ENCODE peak calls at places on chromosomes 12 and 14, in six cellular contexts. R is H9, W is IMR-90, Q is trophoblast cell, E is neuronal stem cell, L is H1. A is an unnamed sample.

GRCh38 chr12:97556201-97556824 is 93.7 kb downstream of the RMST start:
- DNase-seq in L (no peak), R (no peak), W (no peak), E (no peak), Q (peak), A (peak)

GRCh38 chr12:115934046-115934445 is 343.4 kb downstream of the MED13L start:
- DNase-seq in W (no peak), Q (no peak), R (no peak), E (no peak), L (no peak), A (no peak)

GRCh38 chr12:89882051-89882450 is 173.4 kb upstream of the ATP2B1 start:
- DNase-seq in L (no peak), E (no peak), W (peak), R (no peak), Q (no peak), A (peak)

GRCh38 chr14:103074699-103075341 is 9.2 kb upstream of the LBHD2 start:
- DNase-seq in E (no peak), Q (no peak), W (no peak), L (no peak), R (peak), A (no peak)

GRCh38 chr14:69317780-69318179 is 57.8 kb downstream of the GALNT16 start:
- DNase-seq in L (no peak), R (no peak), W (no peak), Q (no peak), E (no peak), A (no peak)

GRCh38 chr12:6535960-6536847 is 1.9 kb downstream of the GAPDH start:
- DNase-seq in Q (no peak), W (no peak), L (no peak), E (no peak), R (no peak), A (peak)

GRCh38 chr14:95895720-95896119 is 19.1 kb downstream of the TUNAR start:
- DNase-seq in E (no peak), L (peak), Q (no peak), R (peak), W (no peak), A (no peak)

GRCh38 chr12:3139760-3140159 is 62.6 kb downstream of the TSPAN9 start:
- DNase-seq in L (no peak), R (no peak), E (no peak), Q (no peak), W (no peak), A (no peak)

GRCh38 chr12:81617915-81618314 is 141.2 kb downstream of the PPFIA2 start:
- DNase-seq in L (no peak), E (no peak), Q (no peak), W (no peak), R (no peak), A (no peak)

GRCh38 chr14:23411563-23412525 is 3.8 kb upstream of the MYH6 start:
- DNase-seq in W (no peak), E (no peak), Q (no peak), R (no peak), L (no peak), A (no peak)

GRCh38 chr14:104799657-104800599 is 973 bp upstream of the ZBTB42 start:
- DNase-seq in W (peak), Q (peak), E (no peak), L (peak), R (peak), A (peak)

GRCh38 chr14:21268612-21269251 is 510 bp downstream of the HNRNPC start:
- DNase-seq in Q (no peak), L (no peak), R (no peak), W (peak), E (peak), A (peak)

GRCh38 chr12:66092559-66093269 is 37.8 kb downstream of the LLPH start:
- DNase-seq in R (no peak), L (no peak), Q (peak), W (peak), E (no peak), A (peak)
- H3K14ac ChIP-seq in R (no peak), L (no peak), Q (no peak), W (no peak), E (no peak), A (no peak)

GRCh38 chr14:92950773-92951172 is 27.8 kb downstream of the CHGA start:
- DNase-seq in W (no peak), L (no peak), Q (no peak), R (no peak), E (no peak), A (no peak)

GRCh38 chr14:92953526-92953925 is 30.6 kb downstream of the CHGA start:
- DNase-seq in W (no peak), Q (no peak), E (no peak), R (no peak), L (no peak), A (no peak)

GRCh38 chr14:92951261-92951660 is 28.3 kb downstream of the CHGA start:
- DNase-seq in Q (no peak), R (no peak), E (no peak), L (no peak), W (no peak), A (no peak)

GRCh38 chr14:92952497-92953298 is 29.7 kb downstream of the CHGA start:
- DNase-seq in L (no peak), Q (no peak), R (no peak), E (no peak), W (no peak), A (no peak)

DNA sequence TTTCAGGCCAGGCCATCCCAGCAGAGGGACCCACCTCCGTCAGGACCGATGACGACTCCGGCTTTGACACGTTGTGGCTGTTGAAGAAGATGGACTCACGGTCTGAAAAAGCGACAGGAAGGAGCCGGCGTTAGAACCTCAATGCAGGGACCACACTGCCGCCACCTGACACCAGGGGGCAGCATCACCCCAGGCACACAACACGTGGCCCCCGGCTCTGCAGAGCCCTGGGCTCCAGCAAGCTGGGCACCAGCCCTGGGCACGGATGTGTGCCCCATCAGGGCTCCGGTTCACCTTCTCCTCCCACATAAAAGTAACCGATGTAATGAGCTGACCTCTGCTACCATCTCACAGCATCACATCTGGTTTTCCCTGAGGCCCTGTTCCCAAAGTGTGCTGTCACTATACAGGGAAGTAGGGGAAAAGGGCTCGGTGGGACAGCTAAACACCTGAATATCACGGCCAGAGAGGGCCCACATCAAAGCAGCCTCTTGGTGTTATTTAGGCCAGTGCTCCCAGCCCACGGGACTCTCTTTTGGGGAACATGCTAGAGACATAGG is 29.0 kb downstream of the CHGA start:
- DNase-seq in W (peak), E (peak), L (peak), Q (peak), R (peak), A (peak)
- H3K14ac ChIP-seq in W (no peak), E (no peak), L (no peak), Q (no peak), R (no peak), A (no peak)

DNA sequence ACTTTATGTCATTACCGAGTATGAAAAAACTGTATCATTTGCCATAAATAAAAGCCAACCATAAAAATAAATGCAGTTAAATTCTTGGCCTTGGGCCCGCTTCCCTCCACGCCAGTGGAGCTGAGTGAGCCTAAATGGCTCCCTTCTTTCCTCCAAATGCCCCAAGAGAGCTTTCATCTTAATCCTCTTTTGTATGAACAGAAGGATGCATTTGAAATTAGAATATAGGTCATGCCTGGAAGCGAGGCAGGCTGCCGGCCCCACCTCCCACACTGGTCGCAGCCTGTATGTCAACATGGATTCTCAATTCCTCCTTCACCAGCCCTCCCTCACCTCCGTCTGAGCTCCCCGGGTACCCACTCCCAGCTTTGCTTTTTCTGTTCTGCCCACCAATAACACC is 245.7 kb downstream of the SLC15A4 start:
- DNase-seq in R (no peak), W (no peak), L (no peak), E (no peak), Q (no peak), A (no peak)
- H3K14ac ChIP-seq in R (no peak), W (no peak), L (no peak), E (no peak), Q (no peak), A (no peak)

DNA sequence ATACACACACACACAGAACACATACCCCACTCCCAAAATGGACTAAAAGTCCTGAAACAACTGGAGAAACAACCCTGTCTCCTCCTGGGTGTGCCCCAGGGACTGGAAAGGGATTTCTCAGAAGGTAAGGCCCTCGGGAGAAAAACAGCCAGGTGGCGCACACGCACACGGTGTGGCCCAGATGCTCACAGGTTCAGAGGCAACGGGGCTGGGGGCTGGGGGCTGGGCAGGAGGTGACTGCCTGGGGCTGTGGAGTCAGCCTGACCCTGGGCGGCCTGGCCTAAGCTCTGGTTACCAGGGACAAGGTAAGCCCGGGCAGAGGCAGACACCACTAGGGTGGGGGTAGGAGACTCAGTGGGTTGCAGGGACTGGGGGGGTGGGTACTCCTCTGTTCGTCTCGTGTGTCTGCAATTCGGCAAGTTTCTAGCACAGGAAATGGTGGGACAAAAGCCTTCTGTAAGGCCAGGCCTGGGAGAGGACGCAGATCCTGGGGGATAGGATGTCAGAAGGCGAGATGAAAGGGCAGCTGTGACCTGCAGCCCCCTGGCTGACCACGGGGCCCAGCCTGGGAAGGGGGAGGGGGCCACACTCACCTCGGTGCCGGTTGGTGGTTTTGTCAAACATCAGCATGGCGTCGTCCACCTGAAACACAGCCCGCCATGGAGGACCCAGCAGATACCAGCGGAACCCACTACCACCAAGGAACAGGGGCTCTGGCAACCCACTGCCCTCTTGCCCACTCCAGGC is 10.4 kb downstream of the MSI1 start:
- DNase-seq in W (no peak), Q (peak), E (no peak), L (no peak), R (peak), A (no peak)
- H3K14ac ChIP-seq in W (no peak), Q (peak), E (no peak), L (no peak), R (no peak), A (no peak)

GRCh38 chr12:110993425-110993824 is 73.0 kb upstream of the MYL2 start:
- DNase-seq in E (no peak), L (no peak), R (no peak), W (no peak), Q (no peak), A (no peak)

GRCh38 chr12:110996415-110996814 is 76.0 kb upstream of the MYL2 start:
- DNase-seq in L (no peak), W (no peak), R (no peak), Q (no peak), E (no peak), A (no peak)

GRCh38 chr12:110992909-110993308 is 72.5 kb upstream of the MYL2 start:
- DNase-seq in W (no peak), E (no peak), R (no peak), Q (no peak), L (no peak), A (no peak)

GRCh38 chr12:110995615-110996014 is 75.2 kb upstream of the MYL2 start:
- DNase-seq in W (no peak), R (no peak), Q (no peak), L (no peak), E (no peak), A (no peak)

GRCh38 chr12:110995016-110995415 is 74.6 kb upstream of the MYL2 start:
- DNase-seq in Q (no peak), W (no peak), R (no peak), L (no peak), E (no peak), A (no peak)
- H3K14ac ChIP-seq in Q (no peak), W (no peak), R (no peak), L (no peak), E (no peak), A (no peak)

A was measured in mesenchymal stem cell.